ENCODE peak calls at places on chromosome 2, in six cellular contexts. T is cardiac muscle cell, I is HL-60, P is Peyer's patch, D is WTC11, S is omental fat pad. K is an unnamed sample.

GRCh38 chr2:25672500-25673169 is 742 bp downstream of the DTNB start:
- DNase-seq in S (no peak), T (peak), P (peak), D (peak), I (no peak), K (peak)

GRCh38 chr2:48677450-48677849 is 59.8 kb downstream of the GTF2A1L start:
- DNase-seq in T (no peak), S (no peak), I (no peak), P (no peak), D (no peak), K (no peak)

GRCh38 chr2:106065268-106065982 is 128.7 kb downstream of the UXS1 start:
- DNase-seq in T (peak), S (no peak), I (no peak), D (peak), P (no peak), K (no peak)

GRCh38 chr2:226088366-226088674 is 688.8 kb downstream of the NYAP2 start:
- DNase-seq in D (no peak), I (no peak), P (no peak), S (no peak), T (no peak), K (no peak)

GRCh38 chr2:242054881-242055801 is 185.6 kb downstream of the RTP5 start:
- DNase-seq in S (no peak), P (no peak), D (no peak), T (no peak), I (no peak), K (no peak)

GRCh38 chr2:234830853-234831252 is 121.0 kb upstream of the SH3BP4 start:
- DNase-seq in D (no peak), S (no peak), I (no peak), T (no peak), P (no peak), K (no peak)

GRCh38 chr2:95359501-95359930 is 43.0 kb upstream of the FAHD2A start:
- DNase-seq in S (no peak), T (no peak), D (no peak), P (no peak), I (no peak), K (no peak)

GRCh38 chr2:232549655-232550350 is 554 bp downstream of the TIGD1 start:
- DNase-seq in S (no peak), D (no peak), P (no peak), I (no peak), T (no peak), K (no peak)

GRCh38 chr2:186827862-186828492 is 21.0 kb downstream of the ZSWIM2 start:
- DNase-seq in P (no peak), T (no peak), I (no peak), D (no peak), S (no peak), K (no peak)

GRCh38 chr2:128984066-128984465 is 665.4 kb upstream of the HS6ST1 start:
- DNase-seq in P (no peak), I (no peak), T (no peak), S (no peak), D (no peak), K (no peak)

GRCh38 chr2:119383410-119384140 is 16.8 kb downstream of the DBI start:
- DNase-seq in T (no peak), S (no peak), I (no peak), P (no peak), D (no peak), K (no peak)

GRCh38 chr2:230582851-230583283 is 129.8 kb upstream of the CAB39 start:
- DNase-seq in I (no peak), P (no peak), D (no peak), T (no peak), S (no peak), K (no peak)

GRCh38 chr2:86335865-86336321 is 1.5 kb downstream of the REEP1 start:
- DNase-seq in S (no peak), P (no peak), T (no peak), I (no peak), D (no peak), K (peak)

GRCh38 chr2:234446404-234447076 is 50.3 kb downstream of the ARL4C start:
- DNase-seq in S (no peak), D (no peak), I (peak), T (no peak), P (peak), K (no peak)

GRCh38 chr2:3460831-3461544 is 58.3 kb downstream of the ADI1 start:
- DNase-seq in D (no peak), S (no peak), T (no peak), P (no peak), I (no peak), K (no peak)

GRCh38 chr2:42792583-42793313 is at the start of gene HAAO:
- DNase-seq in I (no peak), T (peak), S (no peak), D (peak), P (peak), K (peak)

GRCh38 chr2:224038830-224039079 is 331 bp downstream of the SERPINE2 start:
- DNase-seq in D (no peak), S (no peak), P (peak), I (no peak), T (no peak), K (no peak)

GRCh38 chr2:169877406-169877805 is 50.2 kb downstream of the UBR3 start:
- DNase-seq in I (no peak), D (no peak), T (peak), P (no peak), S (no peak), K (no peak)

GRCh38 chr2:119219873-119220272 is 3.8 kb upstream of the STEAP3 start:
- DNase-seq in I (no peak), D (no peak), T (peak), P (no peak), S (no peak), K (no peak)

GRCh38 chr2:109067829-109068152 is 61.2 kb upstream of the SH3RF3 start:
- DNase-seq in D (no peak), P (peak), T (no peak), I (no peak), S (no peak), K (no peak)

DNA sequence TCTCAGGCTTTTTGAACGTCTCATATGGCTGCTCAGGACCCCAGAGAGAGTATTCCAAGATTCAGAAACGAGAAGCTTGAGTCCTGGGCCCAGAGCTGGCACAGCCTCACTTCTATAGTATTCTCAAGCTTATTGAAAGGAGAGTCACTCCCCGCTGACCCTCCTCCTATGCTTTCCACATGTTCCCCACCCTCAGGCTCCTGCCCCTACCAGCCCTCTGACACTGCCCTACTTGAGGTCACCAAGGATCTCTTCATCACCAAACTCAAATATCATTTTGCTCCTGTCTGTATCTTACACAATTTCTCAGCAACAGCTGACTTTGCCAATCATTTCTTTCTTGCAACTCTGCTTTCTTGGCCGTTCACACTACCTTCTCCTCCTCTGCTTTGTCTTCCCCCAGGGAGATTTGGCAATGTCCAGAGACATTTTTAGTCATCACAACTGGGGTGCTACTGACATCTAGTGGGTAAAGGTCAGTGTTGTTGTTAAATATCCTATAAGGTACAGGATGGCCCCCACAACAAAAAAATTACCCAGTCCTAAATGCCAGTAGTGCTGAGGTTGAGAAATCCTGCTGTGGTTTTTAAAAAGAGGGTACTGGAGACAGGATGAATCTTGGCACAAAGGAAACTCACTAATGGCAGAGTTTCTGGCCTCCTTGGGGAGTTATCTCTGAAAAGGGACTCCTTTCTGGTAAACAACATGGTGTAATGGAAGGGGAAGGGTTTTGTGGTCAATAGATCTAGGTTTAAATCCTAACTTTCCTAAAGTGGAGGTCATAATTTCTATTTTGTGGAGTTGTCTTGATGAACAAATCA is 26.9 kb upstream of the INSIG2 start:
- DNase-seq in I (peak), D (no peak), S (no peak), P (no peak), T (peak), K (peak)
- TF ChIP-seq CTCF in I (peak), D (no peak), S (no peak), P (peak), T (peak), K (peak)

GRCh38 chr2:142734231-142734630 is 143.2 kb upstream of the KYNU start:
- DNase-seq in P (no peak), T (no peak), D (no peak), I (no peak), S (no peak), K (no peak)
- TF ChIP-seq CTCF in P (no peak), T (no peak), D (no peak), I (peak), S (no peak), K (no peak)

GRCh38 chr2:168684921-168685618 is 117.4 kb upstream of the NOSTRIN start:
- DNase-seq in S (no peak), D (no peak), P (no peak), T (no peak), I (no peak), K (no peak)

GRCh38 chr2:168683996-168684395 is 118.4 kb upstream of the NOSTRIN start:
- DNase-seq in P (no peak), I (no peak), D (no peak), S (no peak), T (no peak), K (no peak)

GRCh38 chr2:168686485-168687191 is 115.8 kb upstream of the NOSTRIN start:
- DNase-seq in S (no peak), P (no peak), T (peak), D (no peak), I (no peak), K (no peak)

GRCh38 chr2:168685619-168686453 is 116.6 kb upstream of the NOSTRIN start:
- DNase-seq in D (no peak), P (no peak), S (no peak), I (peak), T (peak), K (no peak)

GRCh38 chr2:168687314-168687713 is 115.1 kb upstream of the NOSTRIN start:
- DNase-seq in D (no peak), P (no peak), S (no peak), T (peak), I (no peak), K (peak)
- TF ChIP-seq CTCF in D (no peak), P (peak), S (no peak), T (peak), I (no peak), K (no peak)

DNA sequence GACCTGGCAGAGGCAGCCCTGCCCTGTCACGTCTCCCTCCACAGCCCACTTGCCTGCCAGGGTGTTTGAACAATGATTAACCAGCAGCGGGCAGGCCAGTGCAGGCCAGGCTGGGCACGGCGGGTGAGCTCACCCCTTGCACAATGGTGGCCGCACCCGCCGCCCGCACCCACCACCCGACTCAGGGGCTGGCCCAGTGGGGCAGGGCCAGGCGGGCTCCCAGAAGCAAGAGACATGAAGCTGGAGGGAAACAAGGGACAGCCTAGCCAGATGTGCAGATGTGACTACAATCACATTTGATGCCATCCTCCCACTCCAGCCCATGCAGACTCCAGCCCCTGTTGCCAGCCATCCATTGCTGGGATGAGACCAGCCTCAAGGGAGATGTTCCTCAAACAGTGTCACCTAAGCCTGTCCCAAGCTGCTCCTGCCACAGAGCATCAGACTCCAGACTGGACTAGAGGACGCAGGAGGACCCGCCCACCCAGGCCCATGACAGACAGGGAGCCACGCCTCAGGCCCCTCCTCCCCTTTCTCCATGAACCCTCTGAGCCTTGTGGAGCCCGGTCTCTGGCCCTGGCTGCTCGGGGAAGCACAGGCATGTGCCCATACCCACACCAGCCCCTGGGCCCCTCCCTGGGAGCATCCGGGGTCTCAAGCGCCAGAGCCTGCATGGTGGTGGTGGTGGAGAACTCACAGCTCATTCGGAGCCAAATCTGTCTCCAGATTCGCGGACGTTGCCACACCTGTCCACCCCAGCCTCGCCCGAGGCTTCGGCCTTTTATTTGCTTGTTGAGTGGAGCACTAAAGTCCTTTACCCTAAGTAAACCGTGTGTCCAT is 45.0 kb downstream of the SDC1 start:
- DNase-seq in D (peak), T (no peak), S (no peak), I (no peak), P (peak), K (peak)
- TF ChIP-seq CTCF in D (no peak), T (no peak), S (no peak), I (no peak), P (peak), K (no peak)

DNA sequence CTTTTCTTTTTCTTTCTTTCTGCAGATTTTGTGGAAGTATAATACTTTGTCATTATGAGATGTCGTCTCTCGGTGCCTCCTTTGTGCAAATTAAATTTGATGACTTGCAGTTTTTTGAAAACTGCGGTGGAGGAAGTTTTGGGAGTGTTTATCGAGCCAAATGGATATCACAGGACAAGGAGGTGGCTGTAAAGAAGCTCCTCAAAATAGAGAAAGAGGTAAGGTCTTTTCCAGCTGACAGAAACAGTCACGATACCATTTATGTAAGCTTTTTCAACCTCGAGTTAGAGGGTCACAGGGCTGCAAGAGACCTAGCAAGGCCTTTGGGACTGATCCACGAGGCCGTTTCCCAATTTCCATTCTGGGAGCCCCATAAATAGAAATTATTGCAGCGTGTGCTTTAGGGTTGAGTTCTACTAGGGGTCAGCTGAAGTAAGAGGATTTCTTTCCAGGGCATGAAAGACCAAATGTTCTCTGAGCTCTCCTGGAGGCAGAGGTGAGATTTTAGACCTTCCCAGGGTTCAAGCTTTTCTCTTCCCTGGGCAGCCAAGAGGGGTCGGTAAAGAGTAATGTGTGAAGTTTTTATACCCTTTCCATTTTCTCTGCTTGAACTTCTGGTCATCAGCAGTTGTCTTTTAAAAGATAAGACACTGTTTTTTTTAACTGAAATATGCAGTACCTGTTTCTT is 15.5 kb downstream of the MAP3K20 start:
- DNase-seq in S (no peak), T (no peak), D (no peak), P (no peak), I (no peak), K (no peak)
- TF ChIP-seq CTCF in S (no peak), T (peak), D (peak), P (peak), I (no peak), K (no peak)

GRCh38 chr2:59174536-59175243 is 933.6 kb upstream of the FANCL start:
- DNase-seq in S (no peak), D (no peak), I (no peak), P (no peak), T (no peak), K (no peak)

GRCh38 chr2:59173325-59173724 is 932.2 kb upstream of the FANCL start:
- DNase-seq in D (no peak), S (no peak), I (no peak), P (no peak), T (no peak), K (no peak)

GRCh38 chr2:59180111-59180510 is 939.0 kb upstream of the FANCL start:
- DNase-seq in D (no peak), T (no peak), I (no peak), S (no peak), P (no peak), K (no peak)

GRCh38 chr2:59177748-59178147 is 936.6 kb upstream of the FANCL start:
- DNase-seq in S (no peak), P (no peak), T (no peak), D (no peak), I (no peak), K (no peak)

GRCh38 chr2:59176737-59177136 is 935.6 kb upstream of the FANCL start:
- DNase-seq in I (no peak), S (no peak), D (no peak), P (no peak), T (no peak), K (no peak)
- TF ChIP-seq CTCF in I (no peak), S (no peak), D (no peak), P (no peak), T (no peak), K (no peak)

GRCh38 chr2:58553937-58554336 is 312.8 kb upstream of the FANCL start:
- DNase-seq in P (no peak), I (no peak), T (peak), S (no peak), D (peak), K (peak)
- TF ChIP-seq CTCF in P (no peak), I (no peak), T (peak), S (no peak), D (no peak), K (no peak)

DNA sequence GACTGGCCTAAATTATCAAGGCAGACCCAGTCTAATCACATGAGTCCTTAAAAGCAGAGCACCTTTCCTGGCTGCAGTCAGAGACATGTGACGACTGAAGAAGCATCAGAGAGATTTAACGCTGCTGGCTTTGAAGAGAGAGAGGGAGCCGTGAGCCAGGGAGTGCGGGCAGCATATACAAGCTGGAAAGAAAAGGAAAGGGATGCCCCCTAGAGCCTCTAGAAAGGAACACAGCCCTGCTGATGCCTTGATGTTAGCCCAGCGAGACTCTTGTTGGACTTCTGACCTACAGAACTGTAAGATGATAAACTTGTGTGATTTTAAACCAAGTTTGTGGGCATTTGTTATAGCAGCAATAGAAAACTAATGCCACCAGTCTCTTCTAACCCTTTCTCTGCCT is 58.1 kb downstream of the HEATR5B start:
- DNase-seq in D (peak), T (peak), P (no peak), I (no peak), S (no peak), K (no peak)
- TF ChIP-seq CTCF in D (no peak), T (peak), P (peak), I (no peak), S (no peak), K (no peak)

GRCh38 chr2:98446850-98447249 is 2.2 kb downstream of the INPP4A start:
- DNase-seq in D (no peak), T (no peak), I (no peak), P (no peak), S (no peak), K (no peak)
- TF ChIP-seq CTCF in D (no peak), T (no peak), I (no peak), P (no peak), S (no peak), K (no peak)